ENCODE peak calls at places on chromosome 2, in six cellular contexts. One of them, this sample, is unnamed.
A peak's percentile ranks its signal among the peaks of the same experiment; 100 is the strongest.

GRCh38 chr2:120005834-120006521 is 6.9 kb upstream of the EPB41L5 start:
- DNase-seq in hepatocyte: no peak
- DNase-seq in activated CD4-positive, alpha-beta T cell treated with anti-CD3 and anti-CD28 coated beads, Interleukin-2, amount 50 U/mL, for 24 hours: no peak
- DNase-seq in tibial nerve: no peak
- DNase-seq in CD4-positive, alpha-beta T cell: no peak
- DNase-seq in heart right ventricle: no peak
- DNase-seq in this sample: no peak

GRCh38 chr2:35503738-35504160 is 851.8 kb upstream of the CRIM1 start:
- DNase-seq in tibial nerve: no peak
- DNase-seq in CD4-positive, alpha-beta T cell: no peak
- DNase-seq in activated CD4-positive, alpha-beta T cell treated with anti-CD3 and anti-CD28 coated beads, Interleukin-2, amount 50 U/mL, for 24 hours: no peak
- DNase-seq in heart right ventricle: no peak
- DNase-seq in hepatocyte: no peak
- DNase-seq in this sample: no peak

GRCh38 chr2:136324966-136325365 is 207.0 kb upstream of the CXCR4 start:
- DNase-seq in CD4-positive, alpha-beta T cell: no peak
- DNase-seq in hepatocyte: no peak
- DNase-seq in tibial nerve: no peak
- DNase-seq in heart right ventricle: no peak
- DNase-seq in activated CD4-positive, alpha-beta T cell treated with anti-CD3 and anti-CD28 coated beads, Interleukin-2, amount 50 U/mL, for 24 hours: no peak
- DNase-seq in this sample: no peak

GRCh38 chr2:100670232-100670631 is 107.4 kb downstream of the PDCL3 start:
- DNase-seq in hepatocyte: no peak
- DNase-seq in activated CD4-positive, alpha-beta T cell treated with anti-CD3 and anti-CD28 coated beads, Interleukin-2, amount 50 U/mL, for 24 hours: no peak
- DNase-seq in heart right ventricle: no peak
- DNase-seq in tibial nerve: no peak
- DNase-seq in CD4-positive, alpha-beta T cell: no peak
- DNase-seq in this sample: no peak

GRCh38 chr2:218664653-218665052 is 5.2 kb downstream of the BCS1L start:
- DNase-seq in heart right ventricle: no peak
- DNase-seq in CD4-positive, alpha-beta T cell: no peak
- DNase-seq in tibial nerve: no peak
- DNase-seq in hepatocyte: no peak
- DNase-seq in activated CD4-positive, alpha-beta T cell treated with anti-CD3 and anti-CD28 coated beads, Interleukin-2, amount 50 U/mL, for 24 hours: no peak
- DNase-seq in this sample: no peak

GRCh38 chr2:96679843-96680242 is 37.3 kb downstream of the FER1L5 start:
- DNase-seq in tibial nerve: no peak
- DNase-seq in hepatocyte: no peak
- DNase-seq in activated CD4-positive, alpha-beta T cell treated with anti-CD3 and anti-CD28 coated beads, Interleukin-2, amount 50 U/mL, for 24 hours: no peak
- DNase-seq in heart right ventricle: no peak
- DNase-seq in CD4-positive, alpha-beta T cell: no peak
- DNase-seq in this sample: no peak

GRCh38 chr2:163191372-163191771 is 352.8 kb upstream of the KCNH7 start:
- DNase-seq in hepatocyte: peak; percentile 54
- DNase-seq in heart right ventricle: no peak
- DNase-seq in activated CD4-positive, alpha-beta T cell treated with anti-CD3 and anti-CD28 coated beads, Interleukin-2, amount 50 U/mL, for 24 hours: no peak
- DNase-seq in CD4-positive, alpha-beta T cell: no peak
- DNase-seq in tibial nerve: no peak
- DNase-seq in this sample: peak; percentile 55

GRCh38 chr2:144325086-144325485 is 194.8 kb downstream of the ZEB2 start:
- DNase-seq in tibial nerve: no peak
- DNase-seq in heart right ventricle: no peak
- DNase-seq in hepatocyte: no peak
- DNase-seq in activated CD4-positive, alpha-beta T cell treated with anti-CD3 and anti-CD28 coated beads, Interleukin-2, amount 50 U/mL, for 24 hours: no peak
- DNase-seq in CD4-positive, alpha-beta T cell: no peak
- DNase-seq in this sample: no peak

GRCh38 chr2:133266075-133266925 is 302.0 kb downstream of the NCKAP5 start:
- DNase-seq in heart right ventricle: no peak
- DNase-seq in CD4-positive, alpha-beta T cell: no peak
- DNase-seq in tibial nerve: no peak
- DNase-seq in activated CD4-positive, alpha-beta T cell treated with anti-CD3 and anti-CD28 coated beads, Interleukin-2, amount 50 U/mL, for 24 hours: no peak
- DNase-seq in hepatocyte: peak; percentile 17
- DNase-seq in this sample: peak; percentile 20

GRCh38 chr2:9599430-9599829 is 31.4 kb downstream of the YWHAQ start:
- DNase-seq in activated CD4-positive, alpha-beta T cell treated with anti-CD3 and anti-CD28 coated beads, Interleukin-2, amount 50 U/mL, for 24 hours: no peak
- DNase-seq in tibial nerve: no peak
- DNase-seq in heart right ventricle: no peak
- DNase-seq in CD4-positive, alpha-beta T cell: no peak
- DNase-seq in hepatocyte: no peak
- DNase-seq in this sample: no peak

GRCh38 chr2:9378433-9379371 is 44.6 kb downstream of the ITGB1BP1 start:
- DNase-seq in hepatocyte: peak; percentile 53
- DNase-seq in heart right ventricle: peak; percentile 88
- DNase-seq in tibial nerve: peak; percentile 65
- DNase-seq in CD4-positive, alpha-beta T cell: no peak
- DNase-seq in activated CD4-positive, alpha-beta T cell treated with anti-CD3 and anti-CD28 coated beads, Interleukin-2, amount 50 U/mL, for 24 hours: no peak
- DNase-seq in this sample: no peak

GRCh38 chr2:203437516-203437915 is 97.6 kb downstream of the RAPH1 start:
- DNase-seq in activated CD4-positive, alpha-beta T cell treated with anti-CD3 and anti-CD28 coated beads, Interleukin-2, amount 50 U/mL, for 24 hours: no peak
- DNase-seq in hepatocyte: no peak
- DNase-seq in CD4-positive, alpha-beta T cell: no peak
- DNase-seq in heart right ventricle: no peak
- DNase-seq in tibial nerve: no peak
- DNase-seq in this sample: no peak

GRCh38 chr2:108825736-108826135 is 39.2 kb downstream of the CCDC138 start:
- DNase-seq in heart right ventricle: no peak
- DNase-seq in CD4-positive, alpha-beta T cell: no peak
- DNase-seq in tibial nerve: no peak
- DNase-seq in activated CD4-positive, alpha-beta T cell treated with anti-CD3 and anti-CD28 coated beads, Interleukin-2, amount 50 U/mL, for 24 hours: no peak
- DNase-seq in hepatocyte: no peak
- DNase-seq in this sample: no peak

GRCh38 chr2:101518470-101519172 is 43.7 kb upstream of the RFX8 start:
- DNase-seq in activated CD4-positive, alpha-beta T cell treated with anti-CD3 and anti-CD28 coated beads, Interleukin-2, amount 50 U/mL, for 24 hours: no peak
- DNase-seq in CD4-positive, alpha-beta T cell: no peak
- DNase-seq in heart right ventricle: peak; percentile 66
- DNase-seq in tibial nerve: no peak
- DNase-seq in hepatocyte: peak; percentile 78
- DNase-seq in this sample: peak; percentile 61

GRCh38 chr2:133641497-133641896 is 73.2 kb upstream of the NCKAP5 start:
- DNase-seq in CD4-positive, alpha-beta T cell: no peak
- DNase-seq in activated CD4-positive, alpha-beta T cell treated with anti-CD3 and anti-CD28 coated beads, Interleukin-2, amount 50 U/mL, for 24 hours: no peak
- DNase-seq in hepatocyte: peak; percentile 61
- DNase-seq in tibial nerve: no peak
- DNase-seq in heart right ventricle: no peak
- DNase-seq in this sample: no peak

GRCh38 chr2:235514627-235515363 is 21.0 kb downstream of the AGAP1 start:
- DNase-seq in CD4-positive, alpha-beta T cell: no peak
- DNase-seq in heart right ventricle: no peak
- DNase-seq in hepatocyte: peak; percentile 71
- DNase-seq in activated CD4-positive, alpha-beta T cell treated with anti-CD3 and anti-CD28 coated beads, Interleukin-2, amount 50 U/mL, for 24 hours: no peak
- DNase-seq in tibial nerve: no peak
- DNase-seq in this sample: no peak

GRCh38 chr2:69032336-69032735 is 19.4 kb downstream of the ANTXR1 start:
- DNase-seq in tibial nerve: no peak
- DNase-seq in hepatocyte: no peak
- DNase-seq in activated CD4-positive, alpha-beta T cell treated with anti-CD3 and anti-CD28 coated beads, Interleukin-2, amount 50 U/mL, for 24 hours: no peak
- DNase-seq in CD4-positive, alpha-beta T cell: no peak
- DNase-seq in heart right ventricle: no peak
- DNase-seq in this sample: peak; percentile 43

GRCh38 chr2:145123606-145124005 is 603.7 kb upstream of the ZEB2 start:
- DNase-seq in tibial nerve: no peak
- DNase-seq in activated CD4-positive, alpha-beta T cell treated with anti-CD3 and anti-CD28 coated beads, Interleukin-2, amount 50 U/mL, for 24 hours: no peak
- DNase-seq in CD4-positive, alpha-beta T cell: no peak
- DNase-seq in hepatocyte: peak; percentile 8
- DNase-seq in heart right ventricle: peak; percentile 40
- DNase-seq in this sample: peak; percentile 58

GRCh38 chr2:179850188-179850587 is 11.2 kb downstream of the ZNF385B start:
- DNase-seq in activated CD4-positive, alpha-beta T cell treated with anti-CD3 and anti-CD28 coated beads, Interleukin-2, amount 50 U/mL, for 24 hours: no peak
- DNase-seq in heart right ventricle: no peak
- DNase-seq in CD4-positive, alpha-beta T cell: no peak
- DNase-seq in hepatocyte: peak; percentile 15
- DNase-seq in tibial nerve: no peak
- DNase-seq in this sample: no peak

GRCh38 chr2:242031481-242032019 is 162.0 kb downstream of the RTP5 start:
- DNase-seq in CD4-positive, alpha-beta T cell: peak; percentile 66
- DNase-seq in hepatocyte: no peak
- DNase-seq in activated CD4-positive, alpha-beta T cell treated with anti-CD3 and anti-CD28 coated beads, Interleukin-2, amount 50 U/mL, for 24 hours: no peak
- DNase-seq in tibial nerve: no peak
- DNase-seq in heart right ventricle: no peak
- DNase-seq in this sample: no peak

GRCh38 chr2:143034292-143035074 is 94.7 kb upstream of the ARHGAP15 start:
- DNase-seq in hepatocyte: peak; percentile 81
- DNase-seq in heart right ventricle: peak; percentile 52
- DNase-seq in activated CD4-positive, alpha-beta T cell treated with anti-CD3 and anti-CD28 coated beads, Interleukin-2, amount 50 U/mL, for 24 hours: no peak
- DNase-seq in tibial nerve: peak; percentile 30
- DNase-seq in CD4-positive, alpha-beta T cell: peak; percentile 37
- DNase-seq in this sample: peak; percentile 81

GRCh38 chr2:121490734-121491133 is 39.9 kb upstream of the RNU4ATAC start:
- DNase-seq in hepatocyte: no peak
- DNase-seq in tibial nerve: no peak
- DNase-seq in CD4-positive, alpha-beta T cell: no peak
- DNase-seq in heart right ventricle: no peak
- DNase-seq in activated CD4-positive, alpha-beta T cell treated with anti-CD3 and anti-CD28 coated beads, Interleukin-2, amount 50 U/mL, for 24 hours: no peak
- DNase-seq in this sample: no peak

GRCh38 chr2:202017940-202018339 is 15.7 kb upstream of the FZD7 start:
- DNase-seq in hepatocyte: no peak
- DNase-seq in activated CD4-positive, alpha-beta T cell treated with anti-CD3 and anti-CD28 coated beads, Interleukin-2, amount 50 U/mL, for 24 hours: no peak
- DNase-seq in heart right ventricle: peak; percentile 49
- DNase-seq in CD4-positive, alpha-beta T cell: no peak
- DNase-seq in tibial nerve: no peak
- DNase-seq in this sample: peak; percentile 46

GRCh38 chr2:33318456-33318855 is 158.0 kb upstream of the RASGRP3 start:
- DNase-seq in activated CD4-positive, alpha-beta T cell treated with anti-CD3 and anti-CD28 coated beads, Interleukin-2, amount 50 U/mL, for 24 hours: no peak
- DNase-seq in hepatocyte: no peak
- DNase-seq in CD4-positive, alpha-beta T cell: no peak
- DNase-seq in tibial nerve: no peak
- DNase-seq in heart right ventricle: no peak
- DNase-seq in this sample: no peak

GRCh38 chr2:239593965-239594771 is 193.3 kb upstream of the HDAC4 start:
- DNase-seq in hepatocyte: peak; percentile 66
- DNase-seq in tibial nerve: peak; percentile 5
- DNase-seq in CD4-positive, alpha-beta T cell: no peak
- DNase-seq in activated CD4-positive, alpha-beta T cell treated with anti-CD3 and anti-CD28 coated beads, Interleukin-2, amount 50 U/mL, for 24 hours: no peak
- DNase-seq in heart right ventricle: no peak
- DNase-seq in this sample: no peak

GRCh38 chr2:206113148-206113547 is 27.2 kb upstream of the INO80D start:
- DNase-seq in heart right ventricle: no peak
- DNase-seq in tibial nerve: no peak
- DNase-seq in activated CD4-positive, alpha-beta T cell treated with anti-CD3 and anti-CD28 coated beads, Interleukin-2, amount 50 U/mL, for 24 hours: no peak
- DNase-seq in hepatocyte: no peak
- DNase-seq in CD4-positive, alpha-beta T cell: no peak
- DNase-seq in this sample: peak; percentile 23

GRCh38 chr2:173232956-173233744 is 121.5 kb upstream of the CDCA7 start:
- DNase-seq in CD4-positive, alpha-beta T cell: no peak
- DNase-seq in tibial nerve: no peak
- DNase-seq in hepatocyte: no peak
- DNase-seq in heart right ventricle: no peak
- DNase-seq in activated CD4-positive, alpha-beta T cell treated with anti-CD3 and anti-CD28 coated beads, Interleukin-2, amount 50 U/mL, for 24 hours: no peak
- DNase-seq in this sample: no peak

GRCh38 chr2:172299741-172300140 is 127.6 kb upstream of the ITGA6 start:
- DNase-seq in heart right ventricle: no peak
- DNase-seq in tibial nerve: no peak
- DNase-seq in activated CD4-positive, alpha-beta T cell treated with anti-CD3 and anti-CD28 coated beads, Interleukin-2, amount 50 U/mL, for 24 hours: no peak
- DNase-seq in CD4-positive, alpha-beta T cell: no peak
- DNase-seq in hepatocyte: no peak
- DNase-seq in this sample: peak; percentile 74

GRCh38 chr2:88737385-88737784 is 45.9 kb downstream of the RPIA start:
- DNase-seq in CD4-positive, alpha-beta T cell: no peak
- DNase-seq in heart right ventricle: no peak
- DNase-seq in tibial nerve: no peak
- DNase-seq in hepatocyte: no peak
- DNase-seq in activated CD4-positive, alpha-beta T cell treated with anti-CD3 and anti-CD28 coated beads, Interleukin-2, amount 50 U/mL, for 24 hours: no peak
- DNase-seq in this sample: no peak

GRCh38 chr2:174603280-174603679 is 5.7 kb upstream of the WIPF1 start:
- DNase-seq in heart right ventricle: peak; percentile 76
- DNase-seq in tibial nerve: peak; percentile 28
- DNase-seq in CD4-positive, alpha-beta T cell: no peak
- DNase-seq in hepatocyte: no peak
- DNase-seq in activated CD4-positive, alpha-beta T cell treated with anti-CD3 and anti-CD28 coated beads, Interleukin-2, amount 50 U/mL, for 24 hours: no peak
- DNase-seq in this sample: peak; percentile 70

GRCh38 chr2:15618449-15618855 is 26.8 kb downstream of the DDX1 start:
- DNase-seq in hepatocyte: no peak
- DNase-seq in activated CD4-positive, alpha-beta T cell treated with anti-CD3 and anti-CD28 coated beads, Interleukin-2, amount 50 U/mL, for 24 hours: no peak
- DNase-seq in CD4-positive, alpha-beta T cell: no peak
- DNase-seq in heart right ventricle: no peak
- DNase-seq in tibial nerve: no peak
- DNase-seq in this sample: no peak

GRCh38 chr2:237923507-237924163 is 43.2 kb upstream of the UBE2F start:
- DNase-seq in activated CD4-positive, alpha-beta T cell treated with anti-CD3 and anti-CD28 coated beads, Interleukin-2, amount 50 U/mL, for 24 hours: peak; percentile 78
- DNase-seq in heart right ventricle: peak; percentile 67
- DNase-seq in hepatocyte: peak; percentile 87
- DNase-seq in CD4-positive, alpha-beta T cell: peak; percentile 83
- DNase-seq in tibial nerve: peak; percentile 43
- DNase-seq in this sample: peak; percentile 81

GRCh38 chr2:205967391-205968075 is 118.4 kb downstream of the INO80D start:
- DNase-seq in heart right ventricle: no peak
- DNase-seq in CD4-positive, alpha-beta T cell: no peak
- DNase-seq in activated CD4-positive, alpha-beta T cell treated with anti-CD3 and anti-CD28 coated beads, Interleukin-2, amount 50 U/mL, for 24 hours: no peak
- DNase-seq in hepatocyte: no peak
- DNase-seq in tibial nerve: no peak
- DNase-seq in this sample: no peak

GRCh38 chr2:215652432-215652831 is 216.6 kb upstream of the FN1 start:
- DNase-seq in hepatocyte: no peak
- DNase-seq in tibial nerve: no peak
- DNase-seq in activated CD4-positive, alpha-beta T cell treated with anti-CD3 and anti-CD28 coated beads, Interleukin-2, amount 50 U/mL, for 24 hours: no peak
- DNase-seq in heart right ventricle: no peak
- DNase-seq in CD4-positive, alpha-beta T cell: no peak
- DNase-seq in this sample: no peak

GRCh38 chr2:49371302-49371701 is 217.0 kb upstream of the FSHR start:
- DNase-seq in heart right ventricle: no peak
- DNase-seq in CD4-positive, alpha-beta T cell: no peak
- DNase-seq in hepatocyte: no peak
- DNase-seq in tibial nerve: no peak
- DNase-seq in activated CD4-positive, alpha-beta T cell treated with anti-CD3 and anti-CD28 coated beads, Interleukin-2, amount 50 U/mL, for 24 hours: no peak
- DNase-seq in this sample: no peak

GRCh38 chr2:74554821-74555531 is 456 bp downstream of the DOK1 start:
- DNase-seq in CD4-positive, alpha-beta T cell: peak; percentile 57
- DNase-seq in heart right ventricle: peak; percentile 39
- DNase-seq in tibial nerve: no peak
- DNase-seq in hepatocyte: peak; percentile 73
- DNase-seq in activated CD4-positive, alpha-beta T cell treated with anti-CD3 and anti-CD28 coated beads, Interleukin-2, amount 50 U/mL, for 24 hours: no peak
- DNase-seq in this sample: peak; percentile 50

GRCh38 chr2:239834143-239834542 is 191.0 kb downstream of the NDUFA10 start:
- DNase-seq in activated CD4-positive, alpha-beta T cell treated with anti-CD3 and anti-CD28 coated beads, Interleukin-2, amount 50 U/mL, for 24 hours: no peak
- DNase-seq in heart right ventricle: no peak
- DNase-seq in CD4-positive, alpha-beta T cell: no peak
- DNase-seq in hepatocyte: no peak
- DNase-seq in tibial nerve: no peak
- DNase-seq in this sample: no peak

GRCh38 chr2:71778514-71779305 is 325.3 kb downstream of the DYSF start:
- DNase-seq in activated CD4-positive, alpha-beta T cell treated with anti-CD3 and anti-CD28 coated beads, Interleukin-2, amount 50 U/mL, for 24 hours: no peak
- DNase-seq in hepatocyte: no peak
- DNase-seq in heart right ventricle: no peak
- DNase-seq in tibial nerve: no peak
- DNase-seq in CD4-positive, alpha-beta T cell: no peak
- DNase-seq in this sample: peak; percentile 24

GRCh38 chr2:109736177-109736827 is 57.8 kb upstream of the RGPD5 start:
- DNase-seq in tibial nerve: peak; percentile 42
- DNase-seq in CD4-positive, alpha-beta T cell: no peak
- DNase-seq in activated CD4-positive, alpha-beta T cell treated with anti-CD3 and anti-CD28 coated beads, Interleukin-2, amount 50 U/mL, for 24 hours: no peak
- DNase-seq in hepatocyte: peak; percentile 69
- DNase-seq in heart right ventricle: peak; percentile 58
- DNase-seq in this sample: peak; percentile 80